ENCODE peak calls at places on chromosomes 12 and 14, in six cellular contexts. Y is heart left ventricle; L is fibroblast of lung; B is T-helper 22 cell; G is hypothalamus; R is effector memory CD8-positive, alpha-beta T cell. X is an unnamed sample.

GRCh38 chr14:69535230-69535848 is 39.3 kb downstream of the CCDC177 start:
- DNase-seq in Y (no peak), L (peak), B (no peak), G (peak), R (no peak), X (no peak)

GRCh38 chr14:69246331-69246730 is 13.6 kb upstream of the GALNT16 start:
- DNase-seq in Y (no peak), L (no peak), B (no peak), G (no peak), R (no peak), X (no peak)

GRCh38 chr14:59688224-59689170 is 111.9 kb upstream of the CCDC175 start:
- DNase-seq in Y (no peak), L (peak), B (no peak), G (no peak), R (no peak), X (no peak)

GRCh38 chr14:105146976-105147700 is 21.4 kb downstream of the JAG2 start:
- DNase-seq in Y (peak), L (no peak), B (no peak), G (no peak), R (no peak), X (no peak)

GRCh38 chr14:60254176-60254575 is 5.2 kb downstream of the PPM1A start:
- DNase-seq in Y (no peak), L (no peak), B (no peak), G (no peak), R (no peak), X (no peak)

GRCh38 chr12:77124767-77125166 is 59.4 kb upstream of the E2F7 start:
- DNase-seq in Y (no peak), L (peak), B (no peak), G (no peak), R (no peak), X (no peak)

GRCh38 chr12:130880411-130880885 is 8.6 kb downstream of the RAN start:
- DNase-seq in Y (no peak), L (no peak), B (no peak), G (no peak), R (no peak), X (no peak)

GRCh38 chr12:131511391-131511802 is 199.5 kb upstream of the SFSWAP start:
- DNase-seq in Y (no peak), L (peak), B (no peak), G (no peak), R (peak), X (peak)

GRCh38 chr12:68189766-68190700 is 30.5 kb upstream of the IFNG start:
- DNase-seq in Y (no peak), L (peak), B (no peak), G (no peak), R (no peak), X (peak)

GRCh38 chr14:61713724-61714437 is 18.6 kb downstream of the HIF1A start:
- DNase-seq in Y (no peak), L (no peak), B (no peak), G (no peak), R (no peak), X (no peak)

GRCh38 chr14:37124617-37125016 is 47.8 kb downstream of the SLC25A21 start:
- DNase-seq in Y (no peak), L (no peak), B (no peak), G (no peak), R (no peak), X (no peak)

GRCh38 chr12:6375269-6376078 is at the start of gene SCNN1A:
- DNase-seq in Y (no peak), L (no peak), B (no peak), G (no peak), R (no peak), X (no peak)

GRCh38 chr12:48788852-48789775 is at the start of gene ADCY6:
- DNase-seq in Y (peak), L (peak), B (no peak), G (peak), R (no peak), X (no peak)

GRCh38 chr14:58667900-58668299 is 30.1 kb downstream of the DACT1 start:
- DNase-seq in Y (no peak), L (no peak), B (no peak), G (no peak), R (no peak), X (no peak)

GRCh38 chr12:77089701-77090220 is 24.4 kb upstream of the E2F7 start:
- DNase-seq in Y (no peak), L (no peak), B (no peak), G (no peak), R (no peak), X (no peak)

GRCh38 chr12:6979021-6979420 is 8.3 kb downstream of the EMG1 start:
- DNase-seq in Y (no peak), L (no peak), B (no peak), G (no peak), R (no peak), X (no peak)

GRCh38 chr14:65128096-65128495 is 25.8 kb upstream of the MAX start:
- DNase-seq in Y (no peak), L (no peak), B (no peak), G (no peak), R (no peak), X (no peak)

GRCh38 chr14:20823859-20824258 is 21.2 kb upstream of the RNASE1 start:
- DNase-seq in Y (no peak), L (no peak), B (no peak), G (no peak), R (no peak), X (no peak)

GRCh38 chr12:57224973-57225679 is 4.4 kb upstream of the SHMT2 start:
- DNase-seq in Y (no peak), L (no peak), B (peak), G (no peak), R (no peak), X (peak)

GRCh38 chr14:22598896-22599244 is 770 bp downstream of the ABHD4 start:
- DNase-seq in Y (no peak), L (peak), B (peak), G (no peak), R (no peak), X (peak)

GRCh38 chr12:106429043-106429552 is 71.5 kb downstream of the POLR3B start:
- DNase-seq in Y (no peak), L (no peak), B (no peak), G (no peak), R (no peak), X (no peak)

X was measured in central memory CD4-positive, alpha-beta T cell.